ENCODE peak calls at places on chromosomes 12 and 14, in six cellular contexts. N is body of pancreas, K is endothelial cell of umbilical vein, Q is cardiac muscle cell, R is tibial nerve, W is mucosa of descending colon. M is an unnamed sample. For H3K36me3, the result is how much of the 10 kb centered on the place peaks cover.

GRCh38 chr12:60152756-60153155 is 556.9 kb downstream of the SLC16A7 start:
- DNase-seq in N (no peak), K (no peak), Q (no peak), R (no peak), W (no peak), M (no peak)

GRCh38 chr12:89671469-89671868 is 37.2 kb downstream of the ATP2B1 start:
- DNase-seq in N (no peak), K (no peak), Q (peak), R (no peak), W (no peak), M (no peak)

GRCh38 chr12:47361389-47362031 is 281.8 kb upstream of the AMIGO2 start:
- DNase-seq in N (no peak), K (no peak), Q (no peak), R (no peak), W (peak), M (peak)

GRCh38 chr12:6141048-6141447 is 16.6 kb upstream of the VWF start:
- DNase-seq in N (no peak), K (peak), Q (peak), R (no peak), W (peak), M (no peak)

GRCh38 chr12:122871851-122872785 is 23.8 kb downstream of the VPS37B start:
- DNase-seq in N (peak), K (peak), Q (peak), R (no peak), W (peak), M (peak)

GRCh38 chr12:105742567-105742874 is 396.2 kb downstream of the NUAK1 start:
- DNase-seq in N (no peak), K (no peak), Q (no peak), R (no peak), W (no peak), M (no peak)

GRCh38 chr14:78933948-78934524 is 763.9 kb downstream of the NRXN3 start:
- DNase-seq in N (no peak), K (peak), Q (peak), R (no peak), W (peak), M (no peak)

GRCh38 chr12:203462-204260 is 10.3 kb downstream of the SLC6A12 start:
- DNase-seq in N (no peak), K (no peak), Q (peak), R (no peak), W (no peak), M (no peak)

GRCh38 chr12:21775130-21775920 is 819 bp upstream of the KCNJ8 start:
- DNase-seq in N (peak), K (no peak), Q (no peak), R (no peak), W (no peak), M (no peak)

GRCh38 chr12:54959291-54960018 is 25.1 kb downstream of the TESPA1 start:
- DNase-seq in N (no peak), K (no peak), Q (no peak), R (no peak), W (no peak), M (no peak)

GRCh38 chr14:23085458-23085857 is 9.5 kb downstream of the ACIN1 start:
- DNase-seq in N (no peak), K (no peak), Q (peak), R (no peak), W (no peak), M (no peak)

GRCh38 chr12:754238-754816 is 1.9 kb downstream of the WNK1 start:
- DNase-seq in N (peak), K (peak), Q (peak), R (no peak), W (peak), M (no peak)

GRCh38 chr12:68393398-68393797 is 61.2 kb upstream of the MDM1 start:
- DNase-seq in N (no peak), K (peak), Q (no peak), R (no peak), W (no peak), M (no peak)

GRCh38 chr14:97930191-97930590 is 1133.0 kb downstream of the VRK1 start:
- DNase-seq in N (no peak), K (no peak), Q (no peak), R (no peak), W (no peak), M (no peak)

GRCh38 chr12:106246891-106247730 is 709 bp downstream of the CKAP4 start:
- DNase-seq in N (peak), K (peak), Q (peak), R (peak), W (peak), M (peak)

GRCh38 chr12:14567311-14568195 is at the start of gene PLBD1:
- DNase-seq in N (peak), K (peak), Q (peak), R (no peak), W (peak), M (no peak)

GRCh38 chr14:63555572-63555971 is 12.4 kb upstream of the PPP2R5E start:
- DNase-seq in N (no peak), K (no peak), Q (no peak), R (no peak), W (no peak), M (no peak)

GRCh38 chr14:92880851-92881250 is 42.1 kb upstream of the CHGA start:
- DNase-seq in N (peak), K (peak), Q (peak), R (no peak), W (peak), M (no peak)

GRCh38 chr12:4279120-4279690 is 5.6 kb downstream of the CCND2 start:
- DNase-seq in N (no peak), K (no peak), Q (no peak), R (no peak), W (peak), M (no peak)

GRCh38 chr12:121005346-121005815 is 10.9 kb downstream of the C12orf43 start:
- DNase-seq in N (peak), K (peak), Q (peak), R (no peak), W (peak), M (peak)

GRCh38 chr12:25655702-25656101 is 102.6 kb upstream of the LMNTD1 start:
- DNase-seq in N (no peak), K (no peak), Q (no peak), R (no peak), W (no peak), M (no peak)

GRCh38 chr12:124030510-124030909 is 57.5 kb downstream of the ZNF664 start:
- DNase-seq in N (no peak), K (peak), Q (peak), R (no peak), W (no peak), M (no peak)

GRCh38 chr12:111673503-111673902 is 12.3 kb downstream of the BRAP start:
- DNase-seq in N (no peak), K (peak), Q (peak), R (no peak), W (no peak), M (no peak)

GRCh38 chr12:58819945-58820344 is 100.4 kb downstream of the LRIG3 start:
- DNase-seq in N (no peak), K (no peak), Q (no peak), R (no peak), W (no peak), M (no peak)

GRCh38 chr14:26926585-26926984 is 328.8 kb upstream of the NOVA1 start:
- DNase-seq in N (no peak), K (no peak), Q (no peak), R (no peak), W (no peak), M (no peak)

GRCh38 chr12:56157201-56158028 is 744 bp upstream of the MYL6 start:
- DNase-seq in N (peak), K (peak), Q (peak), R (peak), W (peak), M (peak)
- H3K36me3 ChIP-seq in N (under half), K (under half), Q (under half), R (under half), W (under half), M (under half)

DNA sequence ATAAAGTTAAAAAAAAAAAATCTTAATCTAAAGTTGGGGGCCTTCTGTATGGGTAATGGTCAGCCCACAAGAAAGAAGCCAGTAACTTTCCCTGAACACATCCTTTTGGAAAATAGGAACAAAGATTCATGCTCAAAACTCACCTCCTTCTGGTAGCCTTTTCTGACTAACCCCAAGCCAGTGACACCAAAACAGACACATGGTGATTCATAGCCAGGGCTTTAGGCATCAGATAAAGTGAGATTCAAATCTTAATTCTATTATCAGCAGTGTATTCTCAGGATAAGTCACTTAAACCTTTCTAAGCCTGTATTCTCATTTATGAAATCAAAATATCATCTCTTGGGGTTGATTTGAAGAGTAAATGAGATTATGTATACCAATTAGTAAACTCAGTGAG is 4.9 kb downstream of the ATP5MC2 start:
- DNase-seq in N (no peak), K (no peak), Q (no peak), R (no peak), W (no peak), M (no peak)
- H3K36me3 ChIP-seq in N (under half), K (under half), Q (under half), R (under half), W (under half), M (under half)

GRCh38 chr12:132014915-132015280 is 65.2 kb downstream of the EP400 start:
- DNase-seq in N (no peak), K (no peak), Q (no peak), R (no peak), W (no peak), M (no peak)
- H3K36me3 ChIP-seq in N (half or more), K (under half), Q (half or more), R (under half), W (under half), M (half or more)

GRCh38 chr14:103739466-103739792 is 23.8 kb downstream of the ZFYVE21 start:
- DNase-seq in N (no peak), K (no peak), Q (no peak), R (no peak), W (no peak), M (no peak)

GRCh38 chr14:103736546-103737431 is 21.2 kb downstream of the ZFYVE21 start:
- DNase-seq in N (peak), K (no peak), Q (no peak), R (peak), W (no peak), M (peak)

GRCh38 chr14:103735815-103736545 is 20.4 kb downstream of the ZFYVE21 start:
- DNase-seq in N (no peak), K (no peak), Q (no peak), R (no peak), W (no peak), M (no peak)

GRCh38 chr14:103738706-103739451 is 23.3 kb downstream of the ZFYVE21 start:
- DNase-seq in N (no peak), K (no peak), Q (no peak), R (peak), W (no peak), M (no peak)

DNA sequence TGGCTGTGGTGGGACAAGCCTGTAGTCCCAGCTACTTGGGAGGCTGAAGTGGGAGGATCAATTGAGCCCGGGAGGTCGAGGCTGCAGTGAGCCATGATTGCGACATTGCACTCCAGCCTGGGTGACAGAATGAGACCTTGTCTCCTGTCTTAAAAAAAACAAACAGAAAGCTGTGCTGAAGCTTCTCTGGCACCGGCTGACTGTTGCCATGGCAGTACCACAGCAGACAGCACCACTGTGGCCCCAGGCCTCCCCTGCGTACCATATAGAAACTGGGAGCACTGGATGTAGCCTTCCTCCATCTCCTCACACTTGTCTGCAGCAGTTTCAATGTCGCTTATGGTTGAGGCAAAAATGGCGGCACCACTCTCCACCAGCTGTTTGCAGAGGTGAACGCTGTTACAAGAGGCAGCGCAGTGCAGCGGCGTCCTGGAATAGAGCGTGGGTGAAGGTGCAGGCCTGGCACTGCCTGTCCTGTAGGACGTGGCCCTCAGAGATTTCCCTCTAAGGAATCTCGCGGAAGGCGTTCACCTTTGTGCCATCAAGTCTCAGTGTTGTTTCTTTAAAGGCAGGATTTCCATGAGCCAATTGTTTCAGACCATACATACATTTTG is 21.9 kb downstream of the ZFYVE21 start:
- DNase-seq in N (no peak), K (no peak), Q (no peak), R (peak), W (no peak), M (peak)
- H3K36me3 ChIP-seq in N (under half), K (under half), Q (half or more), R (under half), W (under half), M (under half)

GRCh38 chr12:132026796-132027500 is 77.2 kb downstream of the EP400 start:
- DNase-seq in N (no peak), K (no peak), Q (no peak), R (no peak), W (no peak), M (no peak)
- H3K36me3 ChIP-seq in N (half or more), K (under half), Q (half or more), R (under half), W (under half), M (half or more)

GRCh38 chr12:20342111-20342510 is 26.2 kb upstream of the PDE3A start:
- DNase-seq in N (no peak), K (no peak), Q (no peak), R (no peak), W (no peak), M (no peak)

GRCh38 chr12:20350495-20350894 is 17.8 kb upstream of the PDE3A start:
- DNase-seq in N (no peak), K (peak), Q (peak), R (no peak), W (no peak), M (no peak)

GRCh38 chr12:20345866-20346265 is 22.5 kb upstream of the PDE3A start:
- DNase-seq in N (no peak), K (peak), Q (peak), R (no peak), W (no peak), M (no peak)
- H3K36me3 ChIP-seq in N (under half), K (under half), Q (under half), R (under half), W (under half), M (under half)

DNA sequence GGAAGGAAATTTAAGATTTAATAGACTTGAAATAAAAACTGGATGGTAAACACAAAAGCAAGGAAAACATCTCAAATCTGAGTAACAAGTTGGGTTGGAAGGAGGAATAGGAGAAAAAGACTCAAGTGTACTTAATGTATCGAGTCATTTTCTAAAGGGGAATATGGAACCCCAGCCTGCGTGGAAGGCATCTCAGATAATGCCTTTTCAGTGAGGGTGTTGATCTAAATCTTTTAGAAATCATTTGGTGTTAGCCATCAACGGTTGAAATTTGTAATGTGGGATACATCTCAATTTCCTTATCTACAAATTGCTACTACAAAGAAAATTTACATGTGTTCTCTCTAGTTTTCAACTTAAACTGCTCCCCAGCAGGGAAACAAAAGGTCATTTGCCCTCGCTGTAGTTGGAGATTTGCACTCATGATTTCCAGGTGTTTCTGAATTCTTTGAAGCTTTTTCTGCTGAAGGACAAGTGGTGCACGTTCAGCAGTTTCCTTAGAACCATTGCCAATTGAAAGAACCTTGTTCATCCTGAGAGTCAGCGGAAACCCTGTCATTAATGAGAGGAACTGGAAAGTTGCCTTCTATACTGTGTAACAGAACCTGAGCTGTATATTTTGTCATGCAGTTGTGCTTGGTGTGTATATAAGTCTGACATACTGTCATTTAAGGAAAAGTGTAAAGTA is 2.2 kb downstream of the PCBP2 start:
- DNase-seq in N (no peak), K (no peak), Q (no peak), R (no peak), W (no peak), M (no peak)
- H3K36me3 ChIP-seq in N (under half), K (under half), Q (half or more), R (under half), W (under half), M (under half)

DNA sequence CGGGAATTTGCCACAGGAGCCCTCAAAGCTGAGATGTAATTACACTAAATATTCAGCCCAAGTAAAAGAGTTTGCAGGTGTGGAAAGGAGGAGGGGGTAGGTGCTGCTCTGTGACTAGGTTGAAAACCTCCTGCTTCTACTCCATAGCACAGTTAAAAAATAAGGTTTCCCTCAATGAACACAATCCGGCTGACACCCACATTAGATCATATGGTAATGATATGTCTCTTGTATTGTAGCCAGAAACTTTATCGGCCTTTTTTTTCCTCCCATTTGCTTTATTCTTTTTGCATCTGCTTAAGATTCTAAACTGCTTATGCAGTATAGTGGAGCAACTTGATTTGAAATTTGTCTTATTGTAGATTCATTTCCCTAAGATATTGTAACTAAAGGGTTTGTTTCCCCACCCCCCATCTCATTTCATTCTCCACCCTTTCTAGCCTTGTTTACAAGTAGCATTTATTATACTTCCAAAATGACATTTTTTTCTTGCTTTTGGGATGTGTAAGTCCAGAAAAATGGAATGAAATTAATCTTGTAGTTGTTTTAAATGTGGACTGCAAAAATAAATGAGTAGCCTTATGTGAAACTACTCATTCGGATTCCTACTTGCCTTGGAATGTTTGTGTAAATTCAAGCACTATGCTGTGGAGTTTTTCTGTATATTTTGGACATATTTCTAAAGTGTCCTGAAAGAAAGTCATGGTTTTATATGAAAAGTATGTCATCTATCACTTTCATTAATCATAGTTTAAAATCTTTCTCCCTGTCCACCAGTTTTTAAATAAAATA is at the start of gene DCN:
- DNase-seq in N (no peak), K (no peak), Q (peak), R (no peak), W (no peak), M (no peak)
- H3K36me3 ChIP-seq in N (under half), K (under half), Q (under half), R (under half), W (under half), M (under half)

M was measured in CD8-positive, alpha-beta memory T cell.